ENCODE peak calls at places on chromosomes 12 and 14, in seven cellular contexts. One of them, this sample, is unnamed.

GRCh38 chr14:93456356-93456755 is 25.6 kb downstream of the UNC79 start:
- DNase-seq in prostate gland: no peak
- DNase-seq in esophagus squamous epithelium: no peak
- DNase-seq in stomach: no peak
- DNase-seq in OCI-LY7: no peak
- DNase-seq in cardiac muscle cell: no peak
- DNase-seq in CD14-positive monocyte: no peak
- DNase-seq in this sample: no peak

GRCh38 chr14:75247286-75247922 is 31.2 kb upstream of the FOS start:
- DNase-seq in OCI-LY7: peak
- DNase-seq in prostate gland: no peak
- DNase-seq in stomach: no peak
- DNase-seq in CD14-positive monocyte: no peak
- DNase-seq in esophagus squamous epithelium: no peak
- DNase-seq in cardiac muscle cell: no peak
- DNase-seq in this sample: no peak

GRCh38 chr12:69334138-69334537 is 14.0 kb upstream of the LYZ start:
- DNase-seq in OCI-LY7: no peak
- DNase-seq in cardiac muscle cell: no peak
- DNase-seq in stomach: no peak
- DNase-seq in esophagus squamous epithelium: no peak
- DNase-seq in CD14-positive monocyte: no peak
- DNase-seq in prostate gland: no peak
- DNase-seq in this sample: no peak

GRCh38 chr12:91565816-91566215 is 383.2 kb upstream of the DCN start:
- DNase-seq in OCI-LY7: no peak
- DNase-seq in cardiac muscle cell: no peak
- DNase-seq in esophagus squamous epithelium: no peak
- DNase-seq in CD14-positive monocyte: no peak
- DNase-seq in prostate gland: no peak
- DNase-seq in stomach: no peak
- DNase-seq in this sample: no peak

GRCh38 chr14:61663312-61663974 is 31.9 kb upstream of the HIF1A start:
- DNase-seq in prostate gland: no peak
- DNase-seq in cardiac muscle cell: no peak
- DNase-seq in CD14-positive monocyte: no peak
- DNase-seq in OCI-LY7: peak
- DNase-seq in esophagus squamous epithelium: no peak
- DNase-seq in stomach: no peak
- DNase-seq in this sample: no peak

GRCh38 chr12:78143717-78144116 is 313.0 kb downstream of the NAV3 start:
- DNase-seq in CD14-positive monocyte: no peak
- DNase-seq in prostate gland: no peak
- DNase-seq in OCI-LY7: no peak
- DNase-seq in cardiac muscle cell: peak
- DNase-seq in stomach: no peak
- DNase-seq in esophagus squamous epithelium: no peak
- DNase-seq in this sample: no peak

GRCh38 chr12:53221203-53222076 is 10.6 kb downstream of the RARG start:
- DNase-seq in OCI-LY7: peak
- DNase-seq in CD14-positive monocyte: peak
- DNase-seq in prostate gland: peak
- DNase-seq in cardiac muscle cell: peak
- DNase-seq in stomach: peak
- DNase-seq in esophagus squamous epithelium: no peak
- DNase-seq in this sample: peak

GRCh38 chr12:132342322-132342721 is 12.9 kb upstream of the GALNT9 start:
- DNase-seq in stomach: no peak
- DNase-seq in esophagus squamous epithelium: no peak
- DNase-seq in CD14-positive monocyte: no peak
- DNase-seq in cardiac muscle cell: peak
- DNase-seq in OCI-LY7: no peak
- DNase-seq in prostate gland: no peak
- DNase-seq in this sample: no peak

GRCh38 chr12:77488041-77488620 is 342.6 kb upstream of the NAV3 start:
- DNase-seq in stomach: no peak
- DNase-seq in esophagus squamous epithelium: no peak
- DNase-seq in CD14-positive monocyte: no peak
- DNase-seq in OCI-LY7: no peak
- DNase-seq in prostate gland: no peak
- DNase-seq in cardiac muscle cell: no peak
- DNase-seq in this sample: no peak

GRCh38 chr12:41045509-41045908 is 142.6 kb upstream of the PDZRN4 start:
- DNase-seq in OCI-LY7: no peak
- DNase-seq in cardiac muscle cell: no peak
- DNase-seq in esophagus squamous epithelium: no peak
- DNase-seq in stomach: no peak
- DNase-seq in prostate gland: no peak
- DNase-seq in CD14-positive monocyte: no peak
- DNase-seq in this sample: no peak

GRCh38 chr14:66231823-66232222 is 254.3 kb upstream of the CCDC196 start:
- DNase-seq in cardiac muscle cell: no peak
- DNase-seq in stomach: no peak
- DNase-seq in prostate gland: no peak
- DNase-seq in CD14-positive monocyte: no peak
- DNase-seq in OCI-LY7: no peak
- DNase-seq in esophagus squamous epithelium: no peak
- DNase-seq in this sample: no peak

GRCh38 chr14:92121207-92121669 is 268 bp downstream of the NDUFB1 start:
- DNase-seq in cardiac muscle cell: peak
- DNase-seq in esophagus squamous epithelium: no peak
- DNase-seq in OCI-LY7: peak
- DNase-seq in prostate gland: peak
- DNase-seq in CD14-positive monocyte: no peak
- DNase-seq in stomach: peak
- DNase-seq in this sample: no peak

GRCh38 chr12:109961612-109962011 is 34.6 kb downstream of the GIT2 start:
- DNase-seq in cardiac muscle cell: no peak
- DNase-seq in stomach: no peak
- DNase-seq in esophagus squamous epithelium: no peak
- DNase-seq in OCI-LY7: no peak
- DNase-seq in prostate gland: no peak
- DNase-seq in CD14-positive monocyte: no peak
- DNase-seq in this sample: no peak

GRCh38 chr14:95098984-95099599 is 58.2 kb downstream of the DICER1 start:
- DNase-seq in prostate gland: peak
- DNase-seq in cardiac muscle cell: peak
- DNase-seq in esophagus squamous epithelium: no peak
- DNase-seq in OCI-LY7: peak
- DNase-seq in stomach: peak
- DNase-seq in CD14-positive monocyte: no peak
- DNase-seq in this sample: peak

GRCh38 chr12:94032368-94032767 is 116.0 kb upstream of the PLXNC1 start:
- DNase-seq in CD14-positive monocyte: no peak
- DNase-seq in esophagus squamous epithelium: no peak
- DNase-seq in OCI-LY7: no peak
- DNase-seq in stomach: no peak
- DNase-seq in prostate gland: no peak
- DNase-seq in cardiac muscle cell: no peak
- DNase-seq in this sample: no peak

GRCh38 chr12:42299392-42300308 is 26.2 kb downstream of the ZCRB1 start:
- DNase-seq in esophagus squamous epithelium: no peak
- DNase-seq in stomach: no peak
- DNase-seq in CD14-positive monocyte: no peak
- DNase-seq in cardiac muscle cell: no peak
- DNase-seq in prostate gland: no peak
- DNase-seq in OCI-LY7: peak
- DNase-seq in this sample: no peak

GRCh38 chr14:21991130-21991529 is 317.5 kb upstream of the OR4E1 start:
- DNase-seq in prostate gland: no peak
- DNase-seq in stomach: no peak
- DNase-seq in OCI-LY7: no peak
- DNase-seq in CD14-positive monocyte: no peak
- DNase-seq in cardiac muscle cell: no peak
- DNase-seq in esophagus squamous epithelium: no peak
- DNase-seq in this sample: no peak

GRCh38 chr12:13390921-13391320 is 194.4 kb downstream of the EMP1 start:
- DNase-seq in prostate gland: no peak
- DNase-seq in esophagus squamous epithelium: no peak
- DNase-seq in cardiac muscle cell: no peak
- DNase-seq in OCI-LY7: no peak
- DNase-seq in CD14-positive monocyte: no peak
- DNase-seq in stomach: no peak
- DNase-seq in this sample: peak

GRCh38 chr12:70646850-70647249 is 9.6 kb upstream of the PTPRB start:
- DNase-seq in cardiac muscle cell: no peak
- DNase-seq in OCI-LY7: no peak
- DNase-seq in CD14-positive monocyte: no peak
- DNase-seq in stomach: no peak
- DNase-seq in prostate gland: no peak
- DNase-seq in esophagus squamous epithelium: no peak
- DNase-seq in this sample: no peak

GRCh38 chr14:55760801-55761200 is 180.8 kb downstream of the KTN1 start:
- DNase-seq in stomach: no peak
- DNase-seq in OCI-LY7: no peak
- DNase-seq in cardiac muscle cell: no peak
- DNase-seq in CD14-positive monocyte: no peak
- DNase-seq in esophagus squamous epithelium: no peak
- DNase-seq in prostate gland: no peak
- DNase-seq in this sample: no peak

GRCh38 chr12:30823140-30823669 is 68.5 kb upstream of the CAPRIN2 start:
- DNase-seq in esophagus squamous epithelium: no peak
- DNase-seq in CD14-positive monocyte: no peak
- DNase-seq in prostate gland: no peak
- DNase-seq in cardiac muscle cell: peak
- DNase-seq in OCI-LY7: no peak
- DNase-seq in stomach: peak
- DNase-seq in this sample: peak

GRCh38 chr12:129911437-129912049 is 7.7 kb upstream of the TMEM132D start:
- DNase-seq in stomach: peak
- DNase-seq in prostate gland: peak
- DNase-seq in OCI-LY7: peak
- DNase-seq in CD14-positive monocyte: no peak
- DNase-seq in esophagus squamous epithelium: no peak
- DNase-seq in cardiac muscle cell: peak
- DNase-seq in this sample: peak

GRCh38 chr14:37565550-37565949 is 29.5 kb downstream of the FOXA1 start:
- DNase-seq in OCI-LY7: no peak
- DNase-seq in esophagus squamous epithelium: no peak
- DNase-seq in prostate gland: no peak
- DNase-seq in cardiac muscle cell: no peak
- DNase-seq in stomach: no peak
- DNase-seq in CD14-positive monocyte: no peak
- DNase-seq in this sample: no peak

GRCh38 chr14:83913466-83913865 is 1616.5 kb upstream of the FLRT2 start:
- DNase-seq in cardiac muscle cell: no peak
- DNase-seq in CD14-positive monocyte: no peak
- DNase-seq in OCI-LY7: no peak
- DNase-seq in prostate gland: no peak
- DNase-seq in esophagus squamous epithelium: no peak
- DNase-seq in stomach: no peak
- DNase-seq in this sample: no peak

GRCh38 chr12:64625243-64626077 is 15.2 kb downstream of the RASSF3 start:
- DNase-seq in cardiac muscle cell: peak
- DNase-seq in stomach: peak
- DNase-seq in prostate gland: peak
- DNase-seq in CD14-positive monocyte: peak
- DNase-seq in OCI-LY7: peak
- DNase-seq in esophagus squamous epithelium: no peak
- DNase-seq in this sample: peak

GRCh38 chr12:27212861-27213260 is 31.2 kb upstream of the STK38L start:
- DNase-seq in esophagus squamous epithelium: no peak
- DNase-seq in OCI-LY7: no peak
- DNase-seq in cardiac muscle cell: no peak
- DNase-seq in stomach: no peak
- DNase-seq in prostate gland: no peak
- DNase-seq in CD14-positive monocyte: no peak
- DNase-seq in this sample: no peak

GRCh38 chr12:128259556-128260070 is 7.4 kb upstream of the TMEM132C start:
- DNase-seq in cardiac muscle cell: peak
- DNase-seq in CD14-positive monocyte: no peak
- DNase-seq in stomach: no peak
- DNase-seq in prostate gland: no peak
- DNase-seq in esophagus squamous epithelium: no peak
- DNase-seq in OCI-LY7: peak
- DNase-seq in this sample: no peak
- TF ChIP-seq CTCF in cardiac muscle cell: peak
- TF ChIP-seq CTCF in CD14-positive monocyte: peak
- TF ChIP-seq CTCF in stomach: peak
- TF ChIP-seq CTCF in prostate gland: peak
- TF ChIP-seq CTCF in esophagus squamous epithelium: peak
- TF ChIP-seq CTCF in OCI-LY7: peak
- TF ChIP-seq CTCF in this sample: no peak

GRCh38 chr14:100640481-100641273 is 53.5 kb upstream of the BEGAIN start:
- DNase-seq in cardiac muscle cell: no peak
- DNase-seq in stomach: peak
- DNase-seq in prostate gland: no peak
- DNase-seq in CD14-positive monocyte: no peak
- DNase-seq in OCI-LY7: peak
- DNase-seq in esophagus squamous epithelium: no peak
- DNase-seq in this sample: no peak
- TF ChIP-seq CTCF in cardiac muscle cell: no peak
- TF ChIP-seq CTCF in stomach: no peak
- TF ChIP-seq CTCF in prostate gland: no peak
- TF ChIP-seq CTCF in CD14-positive monocyte: no peak
- TF ChIP-seq CTCF in OCI-LY7: no peak
- TF ChIP-seq CTCF in esophagus squamous epithelium: no peak
- TF ChIP-seq CTCF in this sample: no peak

DNA sequence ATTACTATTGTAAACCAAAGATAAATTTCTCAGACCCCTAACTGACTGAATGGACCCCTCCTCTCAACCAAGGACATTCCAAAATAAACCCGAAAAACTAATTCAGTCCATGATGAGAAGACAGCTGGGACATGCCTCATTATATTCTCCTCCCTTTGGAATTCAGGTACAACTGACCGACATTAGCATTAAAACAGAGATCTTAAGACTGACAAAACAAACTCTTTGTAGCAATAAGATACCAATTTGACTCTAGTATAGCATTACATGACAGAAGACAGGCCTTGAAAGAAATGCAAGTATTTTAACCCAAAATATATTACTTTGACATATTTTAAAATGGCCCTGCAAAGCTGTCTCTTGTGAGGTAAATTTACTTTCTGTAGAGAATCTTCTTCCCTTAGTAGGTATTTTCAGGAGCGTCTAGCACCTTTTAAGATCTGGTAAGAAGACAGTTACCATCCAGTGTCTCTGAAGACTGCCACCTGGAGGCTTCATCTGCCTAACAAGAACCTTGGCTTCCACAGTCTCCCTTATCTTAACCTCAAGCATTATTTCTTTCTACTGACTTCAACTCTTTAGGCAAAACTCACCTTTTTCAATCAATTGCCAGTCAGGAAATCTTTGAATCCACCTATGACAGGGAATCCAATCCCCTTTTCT is 957.5 kb downstream of the SLC6A15 start:
- DNase-seq in stomach: no peak
- DNase-seq in cardiac muscle cell: no peak
- DNase-seq in esophagus squamous epithelium: no peak
- DNase-seq in OCI-LY7: no peak
- DNase-seq in prostate gland: no peak
- DNase-seq in CD14-positive monocyte: no peak
- DNase-seq in this sample: no peak
- TF ChIP-seq CTCF in stomach: no peak
- TF ChIP-seq CTCF in cardiac muscle cell: peak
- TF ChIP-seq CTCF in esophagus squamous epithelium: no peak
- TF ChIP-seq CTCF in OCI-LY7: peak
- TF ChIP-seq CTCF in prostate gland: no peak
- TF ChIP-seq CTCF in CD14-positive monocyte: no peak
- TF ChIP-seq CTCF in this sample: no peak

GRCh38 chr12:81005635-81006034 is 67.9 kb upstream of the LIN7A start:
- DNase-seq in OCI-LY7: no peak
- DNase-seq in CD14-positive monocyte: no peak
- DNase-seq in esophagus squamous epithelium: no peak
- DNase-seq in stomach: no peak
- DNase-seq in cardiac muscle cell: no peak
- DNase-seq in prostate gland: no peak
- DNase-seq in this sample: no peak

GRCh38 chr12:81000831-81001230 is 63.1 kb upstream of the LIN7A start:
- DNase-seq in esophagus squamous epithelium: no peak
- DNase-seq in cardiac muscle cell: peak
- DNase-seq in CD14-positive monocyte: no peak
- DNase-seq in OCI-LY7: no peak
- DNase-seq in stomach: no peak
- DNase-seq in prostate gland: no peak
- DNase-seq in this sample: no peak
- TF ChIP-seq CTCF in esophagus squamous epithelium: no peak
- TF ChIP-seq CTCF in cardiac muscle cell: no peak
- TF ChIP-seq CTCF in CD14-positive monocyte: no peak
- TF ChIP-seq CTCF in OCI-LY7: no peak
- TF ChIP-seq CTCF in stomach: no peak
- TF ChIP-seq CTCF in prostate gland: no peak
- TF ChIP-seq CTCF in this sample: no peak

This sample was measured in colonic mucosa.